ENCODE peak calls at places on chromosomes 11 and 22, in ten cellular contexts. One of them, this sample, is unnamed.

GRCh38 chr11:119901657-119902577 is 172.9 kb upstream of the NECTIN1 start:
- DNase-seq in coronary artery: no peak
- DNase-seq in mesendoderm: no peak
- DNase-seq in upper lobe of right lung: no peak
- DNase-seq in Caco-2: no peak
- DNase-seq in IMR-90: no peak
- DNase-seq in A549: no peak
- DNase-seq in HCT116: no peak
- DNase-seq in bronchial epithelial cell: no peak
- DNase-seq in astrocyte of the spinal cord: no peak
- DNase-seq in this sample: no peak

GRCh38 chr11:85756401-85757200 is 54.3 kb downstream of the SYTL2 start:
- DNase-seq in coronary artery: no peak
- DNase-seq in mesendoderm: no peak
- DNase-seq in upper lobe of right lung: no peak
- DNase-seq in Caco-2: no peak
- DNase-seq in IMR-90: no peak
- DNase-seq in A549: no peak
- DNase-seq in HCT116: no peak
- DNase-seq in bronchial epithelial cell: peak; percentile 55
- DNase-seq in astrocyte of the spinal cord: no peak
- DNase-seq in this sample: no peak

GRCh38 chr11:6351782-6352181 is 31.5 kb upstream of the CAVIN3 start:
- DNase-seq in coronary artery: no peak
- DNase-seq in mesendoderm: no peak
- DNase-seq in upper lobe of right lung: no peak
- DNase-seq in Caco-2: no peak
- DNase-seq in IMR-90: peak; percentile 21
- DNase-seq in A549: no peak
- DNase-seq in HCT116: no peak
- DNase-seq in bronchial epithelial cell: peak; percentile 12
- DNase-seq in astrocyte of the spinal cord: no peak
- DNase-seq in this sample: no peak

GRCh38 chr22:46612904-46613605 is 7.1 kb upstream of the GRAMD4 start:
- DNase-seq in coronary artery: no peak
- DNase-seq in mesendoderm: no peak
- DNase-seq in upper lobe of right lung: no peak
- DNase-seq in Caco-2: no peak
- DNase-seq in IMR-90: no peak
- DNase-seq in A549: no peak
- DNase-seq in HCT116: no peak
- DNase-seq in bronchial epithelial cell: no peak
- DNase-seq in astrocyte of the spinal cord: no peak
- DNase-seq in this sample: no peak

GRCh38 chr11:59556883-59557205 is 45.5 kb downstream of the OR4D9 start:
- DNase-seq in coronary artery: no peak
- DNase-seq in mesendoderm: no peak
- DNase-seq in upper lobe of right lung: no peak
- DNase-seq in Caco-2: no peak
- DNase-seq in IMR-90: no peak
- DNase-seq in A549: no peak
- DNase-seq in HCT116: no peak
- DNase-seq in bronchial epithelial cell: no peak
- DNase-seq in astrocyte of the spinal cord: no peak
- DNase-seq in this sample: no peak

GRCh38 chr22:48574776-48575566 is 1252.7 kb downstream of the BRD1 start:
- DNase-seq in coronary artery: no peak
- DNase-seq in mesendoderm: peak; percentile 83
- DNase-seq in upper lobe of right lung: peak; percentile 81
- DNase-seq in Caco-2: no peak
- DNase-seq in IMR-90: no peak
- DNase-seq in A549: peak; percentile 79
- DNase-seq in HCT116: no peak
- DNase-seq in bronchial epithelial cell: no peak
- DNase-seq in astrocyte of the spinal cord: no peak
- DNase-seq in this sample: no peak

GRCh38 chr11:113473983-113474361 is 1.2 kb downstream of the DRD2 start:
- DNase-seq in coronary artery: no peak
- DNase-seq in mesendoderm: no peak
- DNase-seq in upper lobe of right lung: no peak
- DNase-seq in Caco-2: no peak
- DNase-seq in IMR-90: no peak
- DNase-seq in A549: no peak
- DNase-seq in HCT116: no peak
- DNase-seq in bronchial epithelial cell: no peak
- DNase-seq in astrocyte of the spinal cord: no peak
- DNase-seq in this sample: no peak

GRCh38 chr22:49340406-49340805 is 487.3 kb downstream of the BRD1 start:
- DNase-seq in coronary artery: peak; percentile 31
- DNase-seq in mesendoderm: no peak
- DNase-seq in upper lobe of right lung: peak; percentile 21
- DNase-seq in Caco-2: no peak
- DNase-seq in IMR-90: no peak
- DNase-seq in A549: no peak
- DNase-seq in HCT116: no peak
- DNase-seq in bronchial epithelial cell: no peak
- DNase-seq in astrocyte of the spinal cord: no peak
- DNase-seq in this sample: no peak

GRCh38 chr11:2530855-2531200 is 86.0 kb downstream of the KCNQ1 start:
- DNase-seq in coronary artery: no peak
- DNase-seq in mesendoderm: no peak
- DNase-seq in upper lobe of right lung: peak; percentile 58
- DNase-seq in Caco-2: peak; percentile 25
- DNase-seq in IMR-90: no peak
- DNase-seq in A549: no peak
- DNase-seq in HCT116: no peak
- DNase-seq in bronchial epithelial cell: no peak
- DNase-seq in astrocyte of the spinal cord: no peak
- DNase-seq in this sample: no peak

GRCh38 chr11:61533401-61533800 is 24.9 kb downstream of the LRRC10B start:
- DNase-seq in coronary artery: no peak
- DNase-seq in mesendoderm: no peak
- DNase-seq in upper lobe of right lung: no peak
- DNase-seq in Caco-2: peak; percentile 81
- DNase-seq in IMR-90: no peak
- DNase-seq in A549: no peak
- DNase-seq in HCT116: no peak
- DNase-seq in bronchial epithelial cell: no peak
- DNase-seq in astrocyte of the spinal cord: no peak
- DNase-seq in this sample: no peak

DNA sequence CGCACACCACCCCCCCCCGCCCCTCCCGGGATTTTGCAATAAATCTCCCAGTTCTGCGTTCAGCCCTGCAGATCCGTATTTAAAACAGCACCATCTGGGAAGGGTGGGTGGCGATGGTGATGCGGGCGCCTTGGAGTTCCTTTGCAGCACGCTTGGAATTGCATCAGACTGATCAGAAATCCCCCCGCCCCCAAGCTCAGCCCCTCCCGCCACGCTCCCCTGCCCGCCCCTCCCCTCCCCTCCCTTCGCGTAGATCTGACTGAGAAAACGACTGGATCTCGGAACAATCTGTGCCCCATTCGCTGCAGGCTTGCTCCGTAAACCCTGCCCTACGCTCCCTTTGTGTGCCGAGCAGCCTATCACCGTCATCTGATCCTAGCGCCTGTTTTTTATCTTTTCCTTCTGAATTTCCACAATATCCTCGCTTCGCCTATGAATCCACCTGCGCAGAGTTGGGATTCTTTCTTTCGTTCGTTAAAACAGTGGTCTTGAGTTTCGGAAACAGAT is 18.1 kb upstream of the BDNF start:
- DNase-seq in coronary artery: no peak
- DNase-seq in mesendoderm: peak; percentile 95
- DNase-seq in upper lobe of right lung: no peak
- DNase-seq in Caco-2: peak; percentile 72
- DNase-seq in IMR-90: peak; percentile 95
- DNase-seq in A549: peak; percentile 76
- DNase-seq in HCT116: peak; percentile 73
- DNase-seq in bronchial epithelial cell: peak; percentile 16
- DNase-seq in astrocyte of the spinal cord: peak; percentile 95
- DNase-seq in this sample: peak; percentile 80
- H3K4me3 ChIP-seq in coronary artery: peak overlapping the region; percentile 72
- H3K4me3 ChIP-seq in mesendoderm: peak overlapping the region; percentile 58
- H3K4me3 ChIP-seq in upper lobe of right lung: peak overlapping the region; percentile 26
- H3K4me3 ChIP-seq in Caco-2: peak overlapping the region; percentile 51
- H3K4me3 ChIP-seq in IMR-90: peak overlapping the region; percentile 70
- H3K4me3 ChIP-seq in A549: peak overlapping the region; percentile 88
- H3K4me3 ChIP-seq in HCT116: peak overlapping the region; percentile 57
- H3K4me3 ChIP-seq in bronchial epithelial cell: peak overlapping the region; percentile 36
- H3K4me3 ChIP-seq in astrocyte of the spinal cord: peak overlapping the region; percentile 67
- H3K4me3 ChIP-seq in this sample: peak overlapping the region; percentile 71

GRCh38 chr22:39446239-39446721 is 10.5 kb upstream of the MGAT3 start:
- DNase-seq in coronary artery: no peak
- DNase-seq in mesendoderm: peak; percentile 69
- DNase-seq in upper lobe of right lung: no peak
- DNase-seq in Caco-2: peak; percentile 66
- DNase-seq in IMR-90: no peak
- DNase-seq in A549: no peak
- DNase-seq in HCT116: no peak
- DNase-seq in bronchial epithelial cell: no peak
- DNase-seq in astrocyte of the spinal cord: no peak
- DNase-seq in this sample: no peak
- H3K4me3 ChIP-seq in coronary artery: no peak overlapping the region
- H3K4me3 ChIP-seq in mesendoderm: no peak overlapping the region
- H3K4me3 ChIP-seq in upper lobe of right lung: no peak overlapping the region
- H3K4me3 ChIP-seq in Caco-2: no peak overlapping the region
- H3K4me3 ChIP-seq in IMR-90: no peak overlapping the region
- H3K4me3 ChIP-seq in A549: no peak overlapping the region
- H3K4me3 ChIP-seq in HCT116: no peak overlapping the region
- H3K4me3 ChIP-seq in bronchial epithelial cell: no peak overlapping the region
- H3K4me3 ChIP-seq in astrocyte of the spinal cord: no peak overlapping the region
- H3K4me3 ChIP-seq in this sample: no peak overlapping the region

GRCh38 chr22:19117111-19117512 is 5.1 kb downstream of the DGCR2 start:
- DNase-seq in coronary artery: no peak
- DNase-seq in mesendoderm: no peak
- DNase-seq in upper lobe of right lung: peak; percentile 52
- DNase-seq in Caco-2: no peak
- DNase-seq in IMR-90: no peak
- DNase-seq in A549: no peak
- DNase-seq in HCT116: no peak
- DNase-seq in bronchial epithelial cell: no peak
- DNase-seq in astrocyte of the spinal cord: no peak
- DNase-seq in this sample: no peak
- H3K4me3 ChIP-seq in coronary artery: no peak overlapping the region
- H3K4me3 ChIP-seq in mesendoderm: no peak overlapping the region
- H3K4me3 ChIP-seq in upper lobe of right lung: no peak overlapping the region
- H3K4me3 ChIP-seq in Caco-2: no peak overlapping the region
- H3K4me3 ChIP-seq in IMR-90: no peak overlapping the region
- H3K4me3 ChIP-seq in A549: no peak overlapping the region
- H3K4me3 ChIP-seq in HCT116: no peak overlapping the region
- H3K4me3 ChIP-seq in bronchial epithelial cell: no peak overlapping the region
- H3K4me3 ChIP-seq in astrocyte of the spinal cord: no peak overlapping the region
- H3K4me3 ChIP-seq in this sample: no peak overlapping the region

DNA sequence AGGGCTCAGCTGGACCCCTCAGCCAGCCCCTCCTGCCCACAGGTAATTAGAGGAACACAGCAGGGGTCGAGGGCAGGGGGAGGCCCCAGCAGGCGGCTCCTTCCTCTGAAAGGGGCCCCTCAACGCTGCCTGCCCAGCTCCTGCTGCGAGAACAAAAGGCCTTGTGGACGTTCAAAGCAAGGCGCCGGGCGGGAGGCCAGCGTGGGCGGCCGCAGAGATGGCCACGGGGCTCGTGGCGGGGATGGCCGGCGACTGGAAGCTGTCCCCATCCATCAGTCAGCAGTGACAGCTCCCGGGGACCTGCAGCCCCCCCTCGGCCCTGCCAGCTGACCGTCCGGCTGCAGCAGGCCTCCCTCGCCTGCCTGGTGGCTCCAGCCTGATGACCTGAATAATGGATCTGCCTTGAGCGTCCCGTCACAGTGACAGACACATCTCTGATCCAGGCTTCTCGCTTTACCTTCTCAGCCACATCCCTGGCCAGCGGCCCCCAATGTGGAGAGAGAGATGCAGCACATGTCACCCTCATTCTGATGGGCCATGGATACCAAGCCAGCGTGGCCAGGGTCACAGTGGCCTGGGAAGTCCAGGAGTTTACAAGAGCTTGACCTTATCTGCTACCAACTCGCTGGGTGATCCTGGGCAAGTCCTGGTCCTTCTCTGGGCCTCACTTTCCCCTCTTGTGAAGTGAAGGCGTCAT is 159.3 kb downstream of the MN1 start:
- DNase-seq in coronary artery: no peak
- DNase-seq in mesendoderm: no peak
- DNase-seq in upper lobe of right lung: no peak
- DNase-seq in Caco-2: no peak
- DNase-seq in IMR-90: no peak
- DNase-seq in A549: no peak
- DNase-seq in HCT116: no peak
- DNase-seq in bronchial epithelial cell: no peak
- DNase-seq in astrocyte of the spinal cord: no peak
- DNase-seq in this sample: no peak
- H3K4me3 ChIP-seq in coronary artery: no peak overlapping the region
- H3K4me3 ChIP-seq in mesendoderm: no peak overlapping the region
- H3K4me3 ChIP-seq in upper lobe of right lung: no peak overlapping the region
- H3K4me3 ChIP-seq in Caco-2: no peak overlapping the region
- H3K4me3 ChIP-seq in IMR-90: no peak overlapping the region
- H3K4me3 ChIP-seq in A549: no peak overlapping the region
- H3K4me3 ChIP-seq in HCT116: no peak overlapping the region
- H3K4me3 ChIP-seq in bronchial epithelial cell: no peak overlapping the region
- H3K4me3 ChIP-seq in astrocyte of the spinal cord: no peak overlapping the region
- H3K4me3 ChIP-seq in this sample: no peak overlapping the region

GRCh38 chr22:30265851-30266444 is 703 bp downstream of the OSM start:
- DNase-seq in coronary artery: no peak
- DNase-seq in mesendoderm: no peak
- DNase-seq in upper lobe of right lung: peak; percentile 87
- DNase-seq in Caco-2: no peak
- DNase-seq in IMR-90: no peak
- DNase-seq in A549: no peak
- DNase-seq in HCT116: no peak
- DNase-seq in bronchial epithelial cell: no peak
- DNase-seq in astrocyte of the spinal cord: no peak
- DNase-seq in this sample: no peak
- H3K4me3 ChIP-seq in coronary artery: peak overlapping the region; percentile 56
- H3K4me3 ChIP-seq in mesendoderm: no peak overlapping the region
- H3K4me3 ChIP-seq in upper lobe of right lung: peak overlapping the region; percentile 49
- H3K4me3 ChIP-seq in Caco-2: no peak overlapping the region
- H3K4me3 ChIP-seq in IMR-90: no peak overlapping the region
- H3K4me3 ChIP-seq in A549: no peak overlapping the region
- H3K4me3 ChIP-seq in HCT116: no peak overlapping the region
- H3K4me3 ChIP-seq in bronchial epithelial cell: no peak overlapping the region
- H3K4me3 ChIP-seq in astrocyte of the spinal cord: no peak overlapping the region
- H3K4me3 ChIP-seq in this sample: no peak overlapping the region